ENCODE peak calls at places on chromosomes 5 and 9, in eight cellular contexts. S is frontal cortex; U is DMS 273 treated with DMSO at 0.1 percent for 48 hours; G is CD8-positive, alpha-beta T cell; T is Calu3; L is testis; K is T-helper 1 cell; N is activated T-cell treated with anti-CD3 and anti-CD28 coated beads, Interleukin-2, amount 50 U/mL, for 1 hour. B is an unnamed sample.
A peak's percentile ranks its signal among the peaks of the same experiment; 100 is the strongest.

GRCh38 chr9:123927625-123928308 is 2.2 kb downstream of the DENND1A start:
- DNase-seq in S (no peak), U (no peak), G (no peak), T (no peak), L (no peak), K (no peak), N (no peak), B (peak; percentile 7)

GRCh38 chr5:103128202-103128601 is 8.1 kb downstream of the PPIP5K2 start:
- DNase-seq in S (no peak), U (no peak), G (no peak), T (no peak), L (no peak), K (no peak), N (no peak), B (no peak)

GRCh38 chr9:124368692-124369091 is 46.5 kb downstream of the PSMB7 start:
- DNase-seq in S (no peak), U (no peak), G (no peak), T (no peak), L (no peak), K (no peak), N (no peak), B (no peak)

GRCh38 chr5:148186248-148187003 is 16.4 kb upstream of the SPINK6 start:
- DNase-seq in S (no peak), U (no peak), G (no peak), T (peak; percentile 3), L (no peak), K (no peak), N (no peak), B (no peak)

GRCh38 chr5:164356790-164357189 is 851.4 kb downstream of the MAT2B start:
- DNase-seq in S (no peak), U (no peak), G (no peak), T (no peak), L (no peak), K (no peak), N (no peak), B (no peak)

GRCh38 chr5:136023935-136024645 is 4.7 kb upstream of the TGFBI start:
- DNase-seq in S (no peak), U (no peak), G (no peak), T (no peak), L (no peak), K (no peak), N (no peak), B (no peak)

GRCh38 chr9:124660341-124660801 is 110.7 kb downstream of the NR6A1 start:
- DNase-seq in S (no peak), U (peak; percentile 40), G (no peak), T (peak; percentile 25), L (no peak), K (no peak), N (no peak), B (peak; percentile 42)

GRCh38 chr9:120892748-120893584 is 16.0 kb upstream of the PHF19 start:
- DNase-seq in S (no peak), U (no peak), G (no peak), T (no peak), L (no peak), K (peak; percentile 46), N (peak; percentile 56), B (no peak)

GRCh38 chr5:77995793-77996409 is 219.8 kb upstream of the TBCA start:
- DNase-seq in S (no peak), U (no peak), G (no peak), T (no peak), L (no peak), K (no peak), N (no peak), B (no peak)

GRCh38 chr5:132267166-132267739 is 9.8 kb downstream of the PDLIM4 start:
- DNase-seq in S (no peak), U (no peak), G (no peak), T (no peak), L (no peak), K (no peak), N (no peak), B (no peak)

GRCh38 chr9:129498451-129499376 is 122.2 kb downstream of the C9orf50 start:
- DNase-seq in S (no peak), U (no peak), G (no peak), T (no peak), L (no peak), K (no peak), N (no peak), B (no peak)

GRCh38 chr9:121837113-121838010 is 185.9 kb downstream of the DAB2IP start:
- DNase-seq in S (no peak), U (peak; percentile 24), G (no peak), T (no peak), L (peak; percentile 77), K (no peak), N (no peak), B (peak; percentile 47)

GRCh38 chr9:88280816-88281382 is 107.3 kb upstream of the SPIN1 start:
- DNase-seq in S (peak; percentile 34), U (no peak), G (no peak), T (peak; percentile 16), L (peak; percentile 8), K (no peak), N (no peak), B (no peak)

GRCh38 chr5:131230406-131230805 is 33.4 kb upstream of the CDC42SE2 start:
- DNase-seq in S (no peak), U (no peak), G (no peak), T (no peak), L (no peak), K (no peak), N (no peak), B (no peak)

GRCh38 chr9:127423591-127423933 is 620 bp upstream of the ZNF79 start:
- DNase-seq in S (no peak), U (peak; percentile 39), G (no peak), T (no peak), L (no peak), K (no peak), N (no peak), B (no peak)

GRCh38 chr9:6502399-6502798 is 89.4 kb downstream of the UHRF2 start:
- DNase-seq in S (no peak), U (no peak), G (no peak), T (no peak), L (no peak), K (no peak), N (no peak), B (no peak)

GRCh38 chr9:129143461-129143927 is 32.3 kb downstream of the PTPA start:
- DNase-seq in S (no peak), U (no peak), G (no peak), T (no peak), L (peak; percentile 64), K (no peak), N (no peak), B (peak; percentile 85)

GRCh38 chr5:118946138-118946537 is 42.2 kb downstream of the DTWD2 start:
- DNase-seq in S (no peak), U (no peak), G (no peak), T (no peak), L (no peak), K (no peak), N (no peak), B (no peak)

GRCh38 chr5:120396186-120396585 is 67.9 kb upstream of the PRR16 start:
- DNase-seq in S (no peak), U (no peak), G (no peak), T (no peak), L (no peak), K (no peak), N (no peak), B (no peak)

GRCh38 chr9:36808246-36808645 is 225.8 kb downstream of the PAX5 start:
- DNase-seq in S (no peak), U (no peak), G (no peak), T (no peak), L (no peak), K (no peak), N (no peak), B (no peak)

GRCh38 chr9:100277166-100277979 is 75.4 kb downstream of the TEX10 start:
- DNase-seq in S (no peak), U (no peak), G (no peak), T (no peak), L (no peak), K (no peak), N (no peak), B (no peak)

GRCh38 chr5:148820778-148821395 is 5.5 kb upstream of the ADRB2 start:
- DNase-seq in S (no peak), U (no peak), G (no peak), T (peak; percentile 64), L (peak; percentile 31), K (no peak), N (no peak), B (no peak)

B was measured in thyroid gland.